ENCODE peak calls at places on chromosomes 6 and 20, in nine cellular contexts. A is A673; O is stimulated activated CD4-positive, alpha-beta T cell treated with anti-CD3 and anti-CD28 coated beads, TNF-alpha, amount 100 ng/mL, for 48 hours; X is stimulated activated naive B cell treated with anti-CD40 and anti-IgM and Interleukin-4, amounts not matched to agents 10 μg/mL and 1 μg/mL and 100 μg/mL, for 72 hours; W is COLO829; M is Right ventricle myocardium superior; L is T-helper 9 cell; R is neural progenitor cell; D is right cardiac atrium. G is an unnamed sample.

GRCh38 chr6:13427838-13428527 is 59.4 kb downstream of the GFOD1 start:
- DNase-seq in R (no peak), M (no peak), O (peak), X (peak), D (peak), A (no peak), W (no peak), L (peak), G (peak)

GRCh38 chr6:46306429-46306828 is 135.6 kb upstream of the ENPP5 start:
- DNase-seq in A (no peak), O (no peak), D (no peak), W (no peak), L (no peak), M (no peak), R (no peak), X (no peak), G (no peak)

GRCh38 chr6:42095776-42096541 is 45.6 kb downstream of the TAF8 start:
- DNase-seq in R (peak), A (no peak), L (no peak), W (no peak), O (no peak), D (no peak), X (no peak), M (no peak), G (no peak)

GRCh38 chr6:67362976-67363375 is 1272.1 kb upstream of the ADGRB3 start:
- DNase-seq in A (no peak), X (no peak), M (no peak), O (no peak), W (no peak), D (no peak), R (no peak), L (no peak), G (no peak)

GRCh38 chr6:80523531-80523970 is 417.1 kb downstream of the BCKDHB start:
- DNase-seq in X (no peak), W (no peak), R (peak), A (peak), O (no peak), D (no peak), L (no peak), M (no peak), G (no peak)

GRCh38 chr6:30979076-30979475 is 4.4 kb upstream of the MUC21 start:
- DNase-seq in O (no peak), L (no peak), A (no peak), W (no peak), D (no peak), M (no peak), R (no peak), X (no peak), G (no peak)

GRCh38 chr20:21503345-21503744 is 10.5 kb downstream of the NKX2-2 start:
- DNase-seq in R (no peak), O (no peak), W (no peak), M (no peak), A (no peak), X (no peak), L (no peak), D (no peak), G (no peak)

GRCh38 chr6:35093118-35093445 is 48.1 kb downstream of the TCP11 start:
- DNase-seq in O (no peak), X (no peak), L (no peak), W (no peak), A (no peak), R (no peak), M (no peak), D (no peak), G (no peak)

GRCh38 chr20:58073945-58074920 is 154.2 kb downstream of the ANKRD60 start:
- DNase-seq in A (no peak), M (no peak), O (no peak), W (no peak), R (no peak), D (no peak), X (no peak), L (no peak), G (no peak)

GRCh38 chr6:130065616-130066015 is 47.2 kb downstream of the L3MBTL3 start:
- DNase-seq in M (no peak), W (no peak), O (no peak), X (no peak), D (no peak), R (no peak), L (no peak), A (no peak), G (no peak)

GRCh38 chr6:150252714-150253444 is 110.0 kb downstream of the PPP1R14C start:
- DNase-seq in O (no peak), A (no peak), M (no peak), L (no peak), X (no peak), D (no peak), W (peak), R (no peak), G (no peak)

GRCh38 chr20:33668791-33669155 is 2.0 kb downstream of the ACTL10 start:
- DNase-seq in O (no peak), D (no peak), A (no peak), L (no peak), X (no peak), W (no peak), M (no peak), R (no peak), G (no peak)

GRCh38 chr6:132812255-132812732 is 2.1 kb upstream of the RPS12 start:
- DNase-seq in L (no peak), W (no peak), R (peak), A (no peak), M (no peak), D (no peak), X (no peak), O (no peak), G (no peak)

GRCh38 chr20:34536798-34537394 is 20.7 kb downstream of the DYNLRB1 start:
- DNase-seq in X (no peak), M (peak), O (no peak), W (no peak), L (peak), A (peak), R (peak), D (peak), G (no peak)

GRCh38 chr20:34527016-34527415 is 10.8 kb downstream of the DYNLRB1 start:
- DNase-seq in L (no peak), O (no peak), R (no peak), X (no peak), D (no peak), M (no peak), W (no peak), A (no peak), G (no peak)

GRCh38 chr6:157962601-157963084 is 19.0 kb upstream of the SYNJ2 start:
- DNase-seq in M (no peak), L (no peak), D (no peak), X (no peak), R (no peak), W (no peak), O (no peak), A (no peak), G (no peak)

GRCh38 chr6:16181429-16182359 is 52.8 kb downstream of the MYLIP start:
- DNase-seq in X (no peak), D (no peak), R (no peak), W (no peak), A (no peak), L (no peak), M (no peak), O (no peak), G (no peak)

GRCh38 chr6:116616757-116617093 is 446 bp downstream of the RSPH4A start:
- DNase-seq in O (no peak), L (no peak), M (peak), D (peak), X (no peak), W (no peak), R (peak), A (peak), G (no peak)

GRCh38 chr6:144158133-144158532 is 7.8 kb downstream of the STX11 start:
- DNase-seq in L (no peak), W (peak), A (peak), X (no peak), O (no peak), M (peak), D (peak), R (no peak), G (no peak)

GRCh38 chr20:30489604-30490003 is 767.9 kb upstream of the DEFB115 start:
- DNase-seq in L (no peak), R (no peak), D (no peak), X (no peak), M (no peak), A (no peak), O (no peak), W (no peak), G (no peak)

GRCh38 chr20:17708675-17709360 is 9.1 kb downstream of the BANF2 start:
- DNase-seq in W (no peak), O (no peak), R (peak), M (no peak), D (no peak), L (no peak), A (no peak), X (no peak), G (no peak)

GRCh38 chr6:139129284-139129683 is 5.6 kb upstream of the HECA start:
- DNase-seq in M (no peak), A (no peak), L (no peak), D (no peak), W (no peak), O (no peak), R (no peak), X (no peak), G (no peak)

GRCh38 chr6:55239099-55239498 is 64.8 kb downstream of the HCRTR2 start:
- DNase-seq in A (peak), D (no peak), O (no peak), L (no peak), R (no peak), W (peak), X (no peak), M (no peak), G (no peak)